ENCODE peak calls at places on chromosomes 3 and 15, in ten cellular contexts. B is astrocyte of the spinal cord, U is keratinocyte, L is neural crest cell, V is HFFc6, Q is head of caudate nucleus, E is neuronal stem cell, P is left ventricle myocardium superior, N is kidney tubule cell, T is nephron progenitor cell. M is an unnamed sample.

GRCh38 chr15:65096481-65097385 is 18.3 kb downstream of the UBAP1L start:
- DNase-seq in E (no peak), V (no peak), T (no peak), Q (no peak), L (no peak), N (no peak), B (peak), U (no peak), P (no peak), M (peak)

GRCh38 chr15:100844778-100845177 is 34.9 kb upstream of the ALDH1A3 start:
- DNase-seq in N (no peak), L (no peak), B (no peak), V (no peak), T (no peak), E (no peak), P (no peak), U (no peak), Q (no peak), M (no peak)

GRCh38 chr3:131636266-131636775 is 133.6 kb upstream of the MRPL3 start:
- DNase-seq in V (no peak), L (no peak), Q (no peak), N (no peak), T (no peak), U (no peak), B (no peak), E (no peak), P (no peak), M (peak)

GRCh38 chr3:15797600-15798303 is at the start of gene ANKRD28:
- DNase-seq in L (peak), U (peak), N (peak), B (peak), E (peak), P (no peak), T (no peak), V (peak), Q (peak), M (peak)

GRCh38 chr15:77617507-77618285 is 15.0 kb downstream of the LINGO1 start:
- DNase-seq in P (no peak), Q (no peak), B (no peak), L (no peak), V (peak), N (peak), T (no peak), E (no peak), U (no peak), M (no peak)

GRCh38 chr3:80357761-80358160 is 590.0 kb upstream of the ROBO1 start:
- DNase-seq in E (no peak), Q (no peak), N (no peak), T (no peak), B (no peak), L (no peak), P (no peak), V (no peak), U (no peak), M (no peak)

GRCh38 chr15:67843571-67844387 is 3.9 kb upstream of the RNU6-1 start:
- DNase-seq in E (peak), U (no peak), N (peak), T (peak), L (no peak), Q (no peak), P (no peak), V (peak), B (peak), M (no peak)

GRCh38 chr3:142209655-142210054 is 15.7 kb downstream of the GK5 start:
- DNase-seq in B (peak), P (no peak), Q (peak), U (no peak), E (no peak), V (peak), L (no peak), N (peak), T (no peak), M (no peak)

GRCh38 chr3:170978335-170978745 is 48.2 kb downstream of the SLC2A2 start:
- DNase-seq in T (no peak), E (no peak), B (no peak), N (peak), L (no peak), Q (no peak), P (no peak), U (no peak), V (no peak), M (no peak)

GRCh38 chr15:66715181-66715624 is 13.2 kb downstream of the SMAD6 start:
- DNase-seq in V (no peak), E (no peak), N (peak), U (no peak), B (no peak), L (no peak), Q (no peak), T (no peak), P (no peak), M (no peak)

GRCh38 chr3:152513301-152513960 is 244.7 kb downstream of the MBNL1 start:
- DNase-seq in V (no peak), E (no peak), B (no peak), N (no peak), L (no peak), T (no peak), P (no peak), U (no peak), Q (no peak), M (no peak)

GRCh38 chr15:94701281-94701985 is 470.1 kb downstream of the MCTP2 start:
- DNase-seq in V (no peak), Q (no peak), B (no peak), U (no peak), N (no peak), L (no peak), P (no peak), T (no peak), E (no peak), M (no peak)

GRCh38 chr15:58346361-58346760 is 85.4 kb upstream of the LIPC start:
- DNase-seq in N (peak), B (no peak), Q (no peak), T (no peak), U (peak), P (no peak), E (no peak), L (no peak), V (peak), M (no peak)

GRCh38 chr15:58793862-58794261 is 22.8 kb downstream of the MINDY2 start:
- DNase-seq in P (no peak), L (no peak), Q (no peak), T (no peak), V (no peak), N (peak), E (no peak), U (peak), B (no peak), M (no peak)

GRCh38 chr3:134374791-134375541 is 719 bp upstream of the AMOTL2 start:
- DNase-seq in T (no peak), U (no peak), Q (no peak), B (no peak), L (no peak), N (peak), P (peak), V (peak), E (no peak), M (peak)

GRCh38 chr15:48395532-48396011 is 64.3 kb downstream of the DUT start:
- DNase-seq in Q (peak), B (peak), U (peak), N (peak), L (no peak), P (peak), E (no peak), T (no peak), V (peak), M (peak)